ENCODE peak calls at places on chromosomes 7 and 10, in five cellular contexts. K is stimulated activated CD4-positive, alpha-beta T cell treated with anti-CD3 and anti-CD28 coated beads, Interleukin-1b, Interleukin-23, amount 100 ng/mL, for 4 hours; R is mesendoderm; Y is GM23248; U is BE2C. J is an unnamed sample.

GRCh38 chr7:7323352-7323751 is 141.0 kb downstream of the C1GALT1 start:
- DNase-seq in Y (no peak), K (no peak), U (no peak), R (peak; percentile 18), J (no peak)

GRCh38 chr7:158910254-158911053 is 54.1 kb downstream of the DYNC2I1 start:
- DNase-seq in U (peak; percentile 31), R (peak; percentile 13), K (no peak), Y (no peak), J (no peak)

GRCh38 chr7:101140746-101141382 is 13.4 kb upstream of the AP1S1 start:
- DNase-seq in K (no peak), Y (no peak), R (no peak), U (no peak), J (no peak)

GRCh38 chr7:151624246-151624928 is 104.7 kb upstream of the RHEB start:
- DNase-seq in U (no peak), K (no peak), Y (no peak), R (peak; percentile 62), J (no peak)

GRCh38 chr10:29119374-29119773 is 169.5 kb upstream of the LYZL1 start:
- DNase-seq in Y (peak; percentile 13), K (no peak), R (peak; percentile 87), U (peak; percentile 55), J (no peak)

GRCh38 chr10:1422275-1422674 is 315.1 kb downstream of the ADARB2 start:
- DNase-seq in K (no peak), R (no peak), U (no peak), Y (no peak), J (no peak)

GRCh38 chr7:57177856-57178767 is 45.9 kb upstream of the ZNF479 start:
- DNase-seq in U (no peak), K (no peak), R (no peak), Y (no peak), J (no peak)

GRCh38 chr10:13366891-13367290 is 18.8 kb upstream of the SEPHS1 start:
- DNase-seq in K (no peak), U (no peak), Y (no peak), R (peak; percentile 68), J (no peak)

GRCh38 chr7:105209870-105210269 is 178.9 kb downstream of the SRPK2 start:
- DNase-seq in K (no peak), U (no peak), Y (no peak), R (no peak), J (no peak)

GRCh38 chr7:137656227-137656849 is 190.4 kb downstream of the DGKI start:
- DNase-seq in K (peak; percentile 28), U (peak; percentile 82), Y (peak; percentile 90), R (peak; percentile 73), J (peak; percentile 41)

GRCh38 chr7:92534572-92534971 is 6.0 kb downstream of the RBM48 start:
- DNase-seq in R (no peak), U (no peak), Y (no peak), K (no peak), J (no peak)

GRCh38 chr7:150788474-150789269 is 11.5 kb downstream of the TMEM176B start:
- DNase-seq in R (no peak), K (no peak), Y (peak; percentile 53), U (peak; percentile 75), J (no peak)

GRCh38 chr7:42090806-42091205 is 146.2 kb downstream of the GLI3 start:
- DNase-seq in R (no peak), U (no peak), K (no peak), Y (no peak), J (no peak)

GRCh38 chr7:105713488-105714465 is 132.5 kb upstream of the EFCAB10 start:
- DNase-seq in Y (peak; percentile 59), R (no peak), K (no peak), U (no peak), J (no peak)

GRCh38 chr7:123220396-123220795 is 20.6 kb upstream of the SLC13A1 start:
- DNase-seq in Y (no peak), K (no peak), U (no peak), R (no peak), J (no peak)

GRCh38 chr10:121753726-121754476 is 155.7 kb upstream of the FGFR2 start:
- DNase-seq in K (no peak), U (no peak), R (no peak), Y (peak; percentile 92), J (no peak)

GRCh38 chr7:99195867-99196266 is 12.0 kb downstream of the KPNA7 start:
- DNase-seq in K (no peak), R (no peak), Y (no peak), U (no peak), J (no peak)

GRCh38 chr10:79379512-79380124 is 32.3 kb downstream of the PPIF start:
- DNase-seq in R (no peak), U (no peak), K (no peak), Y (peak; percentile 52), J (no peak)

GRCh38 chr7:98294798-98295382 is 13.4 kb downstream of the BRI3 start:
- DNase-seq in U (peak; percentile 78), R (peak; percentile 84), K (no peak), Y (peak; percentile 76), J (no peak)

J was measured in thoracic aorta.